ENCODE peak calls at places on chromosome 7, in seven cellular contexts. One of them, this sample, is unnamed.

GRCh38 chr7:137094-137861 is 55.1 kb upstream of the FAM20C start:
- DNase-seq in type B pancreatic cell: peak; percentile 31
- DNase-seq in IMR-90: no peak
- DNase-seq in CD8-positive, alpha-beta T cell: no peak
- DNase-seq in fibroblast of pulmonary artery: no peak
- DNase-seq in HFF-Myc: no peak
- DNase-seq in natural killer cell: no peak
- DNase-seq in this sample: no peak

GRCh38 chr7:148084138-148084537 is 506.4 kb upstream of the C7orf33 start:
- DNase-seq in fibroblast of pulmonary artery: peak; percentile 66
- DNase-seq in CD8-positive, alpha-beta T cell: no peak
- DNase-seq in natural killer cell: no peak
- DNase-seq in type B pancreatic cell: no peak
- DNase-seq in IMR-90: peak; percentile 19
- DNase-seq in HFF-Myc: no peak
- DNase-seq in this sample: no peak

GRCh38 chr7:135147899-135148721 is at the start of gene TMEM140:
- DNase-seq in CD8-positive, alpha-beta T cell: peak; percentile 37
- DNase-seq in natural killer cell: peak; percentile 62
- DNase-seq in type B pancreatic cell: no peak
- DNase-seq in HFF-Myc: no peak
- DNase-seq in fibroblast of pulmonary artery: peak; percentile 62
- DNase-seq in IMR-90: peak; percentile 64
- DNase-seq in this sample: no peak

GRCh38 chr7:111459757-111460280 is 102.5 kb downstream of the IMMP2L start:
- DNase-seq in natural killer cell: no peak
- DNase-seq in CD8-positive, alpha-beta T cell: no peak
- DNase-seq in type B pancreatic cell: no peak
- DNase-seq in HFF-Myc: no peak
- DNase-seq in fibroblast of pulmonary artery: peak; percentile 83
- DNase-seq in IMR-90: peak; percentile 13
- DNase-seq in this sample: no peak

GRCh38 chr7:158394936-158395335 is 192.7 kb downstream of the PTPRN2 start:
- DNase-seq in fibroblast of pulmonary artery: no peak
- DNase-seq in HFF-Myc: no peak
- DNase-seq in IMR-90: no peak
- DNase-seq in natural killer cell: peak; percentile 33
- DNase-seq in type B pancreatic cell: no peak
- DNase-seq in CD8-positive, alpha-beta T cell: peak; percentile 11
- DNase-seq in this sample: no peak

GRCh38 chr7:92612501-92612900 is 22.3 kb upstream of the FAM133B start:
- DNase-seq in HFF-Myc: no peak
- DNase-seq in fibroblast of pulmonary artery: no peak
- DNase-seq in type B pancreatic cell: no peak
- DNase-seq in IMR-90: peak; percentile 73
- DNase-seq in CD8-positive, alpha-beta T cell: no peak
- DNase-seq in natural killer cell: no peak
- DNase-seq in this sample: no peak

GRCh38 chr7:73977626-73978618 is 50.1 kb upstream of the ELN start:
- DNase-seq in fibroblast of pulmonary artery: no peak
- DNase-seq in natural killer cell: no peak
- DNase-seq in IMR-90: no peak
- DNase-seq in CD8-positive, alpha-beta T cell: no peak
- DNase-seq in type B pancreatic cell: no peak
- DNase-seq in HFF-Myc: no peak
- DNase-seq in this sample: no peak

GRCh38 chr7:139699640-139700504 is 77.9 kb downstream of the HIPK2 start:
- DNase-seq in fibroblast of pulmonary artery: no peak
- DNase-seq in IMR-90: no peak
- DNase-seq in natural killer cell: no peak
- DNase-seq in HFF-Myc: no peak
- DNase-seq in type B pancreatic cell: no peak
- DNase-seq in CD8-positive, alpha-beta T cell: no peak
- DNase-seq in this sample: no peak

GRCh38 chr7:119483364-119483763 is 789.6 kb upstream of the KCND2 start:
- DNase-seq in natural killer cell: no peak
- DNase-seq in IMR-90: no peak
- DNase-seq in type B pancreatic cell: no peak
- DNase-seq in fibroblast of pulmonary artery: no peak
- DNase-seq in CD8-positive, alpha-beta T cell: no peak
- DNase-seq in HFF-Myc: no peak
- DNase-seq in this sample: no peak

GRCh38 chr7:29113384-29114102 is 32.8 kb downstream of the CPVL start:
- DNase-seq in fibroblast of pulmonary artery: peak; percentile 30
- DNase-seq in natural killer cell: no peak
- DNase-seq in CD8-positive, alpha-beta T cell: no peak
- DNase-seq in HFF-Myc: peak; percentile 11
- DNase-seq in type B pancreatic cell: no peak
- DNase-seq in IMR-90: no peak
- DNase-seq in this sample: no peak

GRCh38 chr7:149774237-149775175 is 1.1 kb upstream of the ZNF467 start:
- DNase-seq in fibroblast of pulmonary artery: peak; percentile 17
- DNase-seq in type B pancreatic cell: no peak
- DNase-seq in natural killer cell: no peak
- DNase-seq in IMR-90: no peak
- DNase-seq in CD8-positive, alpha-beta T cell: no peak
- DNase-seq in HFF-Myc: no peak
- DNase-seq in this sample: no peak

GRCh38 chr7:22694597-22695207 is 32.3 kb upstream of the IL6 start:
- DNase-seq in CD8-positive, alpha-beta T cell: no peak
- DNase-seq in HFF-Myc: no peak
- DNase-seq in natural killer cell: no peak
- DNase-seq in type B pancreatic cell: no peak
- DNase-seq in fibroblast of pulmonary artery: no peak
- DNase-seq in IMR-90: no peak
- DNase-seq in this sample: no peak

GRCh38 chr7:158573310-158573709 is 14.3 kb downstream of the PTPRN2 start:
- DNase-seq in IMR-90: no peak
- DNase-seq in fibroblast of pulmonary artery: no peak
- DNase-seq in CD8-positive, alpha-beta T cell: no peak
- DNase-seq in natural killer cell: no peak
- DNase-seq in HFF-Myc: no peak
- DNase-seq in type B pancreatic cell: no peak
- DNase-seq in this sample: no peak

GRCh38 chr7:123351506-123352225 is 151.9 kb upstream of the SLC13A1 start:
- DNase-seq in HFF-Myc: no peak
- DNase-seq in IMR-90: no peak
- DNase-seq in type B pancreatic cell: no peak
- DNase-seq in natural killer cell: no peak
- DNase-seq in fibroblast of pulmonary artery: peak; percentile 11
- DNase-seq in CD8-positive, alpha-beta T cell: no peak
- DNase-seq in this sample: no peak

GRCh38 chr7:83648464-83649241 is at the start of gene SEMA3E:
- DNase-seq in IMR-90: peak; percentile 35
- DNase-seq in type B pancreatic cell: no peak
- DNase-seq in CD8-positive, alpha-beta T cell: no peak
- DNase-seq in HFF-Myc: no peak
- DNase-seq in natural killer cell: no peak
- DNase-seq in fibroblast of pulmonary artery: peak; percentile 37
- DNase-seq in this sample: no peak
- TF ChIP-seq CTCF in IMR-90: no peak
- TF ChIP-seq CTCF in type B pancreatic cell: peak; percentile 15
- TF ChIP-seq CTCF in CD8-positive, alpha-beta T cell: no peak
- TF ChIP-seq CTCF in HFF-Myc: no peak
- TF ChIP-seq CTCF in natural killer cell: no peak
- TF ChIP-seq CTCF in fibroblast of pulmonary artery: no peak
- TF ChIP-seq CTCF in this sample: no peak

GRCh38 chr7:103094102-103094501 is 19.2 kb downstream of the ARMC10 start:
- DNase-seq in IMR-90: no peak
- DNase-seq in CD8-positive, alpha-beta T cell: no peak
- DNase-seq in HFF-Myc: no peak
- DNase-seq in natural killer cell: no peak
- DNase-seq in type B pancreatic cell: no peak
- DNase-seq in fibroblast of pulmonary artery: peak; percentile 14
- DNase-seq in this sample: no peak
- TF ChIP-seq CTCF in IMR-90: peak; percentile 22
- TF ChIP-seq CTCF in CD8-positive, alpha-beta T cell: no peak
- TF ChIP-seq CTCF in HFF-Myc: no peak
- TF ChIP-seq CTCF in natural killer cell: no peak
- TF ChIP-seq CTCF in type B pancreatic cell: peak; percentile 42
- TF ChIP-seq CTCF in fibroblast of pulmonary artery: no peak
- TF ChIP-seq CTCF in this sample: no peak

DNA sequence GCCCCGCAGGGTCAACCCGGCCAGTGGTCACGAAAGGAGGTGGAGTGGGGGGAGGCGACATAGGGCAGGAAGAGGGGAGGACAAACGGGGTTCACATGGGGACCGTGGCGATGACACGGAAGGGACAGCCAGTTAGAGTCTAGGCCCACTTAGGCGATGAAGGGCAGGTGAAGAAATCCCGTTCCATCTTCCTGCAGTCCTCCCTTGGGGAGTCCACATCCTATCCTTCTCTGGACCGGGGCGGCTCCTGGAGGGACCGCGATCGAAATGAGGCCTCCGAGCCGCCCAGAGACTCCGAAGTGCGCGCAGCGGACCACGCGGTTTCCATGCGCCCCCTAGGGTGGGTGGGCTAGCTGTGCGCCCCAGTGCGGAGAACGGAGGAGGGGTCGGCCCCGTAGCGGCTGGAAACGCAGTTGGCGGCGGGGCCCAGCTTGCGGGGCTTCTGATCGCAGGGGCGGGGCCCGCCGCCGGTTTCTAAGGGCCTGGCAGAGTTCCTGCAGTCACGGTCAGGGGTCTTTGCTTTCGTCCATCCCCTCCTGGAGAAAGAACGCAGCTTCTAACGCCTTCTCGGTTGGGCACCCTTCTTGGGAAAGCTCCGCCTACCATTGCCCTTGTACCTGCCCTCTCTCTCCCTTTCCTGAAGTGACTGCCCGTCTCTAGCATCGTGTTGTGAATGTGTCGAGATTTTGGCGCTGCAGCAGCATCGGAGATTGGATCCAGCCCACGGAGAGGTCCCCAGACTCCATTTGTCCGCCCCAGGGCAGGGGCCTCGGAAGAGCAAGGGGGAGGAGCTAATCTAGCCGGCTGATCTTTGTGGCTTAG is 17.9 kb upstream of the TMEM225B start:
- DNase-seq in natural killer cell: peak; percentile 38
- DNase-seq in fibroblast of pulmonary artery: peak; percentile 31
- DNase-seq in IMR-90: peak; percentile 23
- DNase-seq in HFF-Myc: no peak
- DNase-seq in type B pancreatic cell: peak; percentile 83
- DNase-seq in CD8-positive, alpha-beta T cell: peak; percentile 55
- DNase-seq in this sample: no peak
- TF ChIP-seq CTCF in natural killer cell: peak; percentile 27
- TF ChIP-seq CTCF in fibroblast of pulmonary artery: peak; percentile 27
- TF ChIP-seq CTCF in IMR-90: peak; percentile 49
- TF ChIP-seq CTCF in HFF-Myc: peak; percentile 55
- TF ChIP-seq CTCF in type B pancreatic cell: peak; percentile 77
- TF ChIP-seq CTCF in CD8-positive, alpha-beta T cell: peak; percentile 54
- TF ChIP-seq CTCF in this sample: no peak

GRCh38 chr7:105594034-105594433 is 12.7 kb upstream of the EFCAB10 start:
- DNase-seq in natural killer cell: no peak
- DNase-seq in HFF-Myc: no peak
- DNase-seq in type B pancreatic cell: no peak
- DNase-seq in CD8-positive, alpha-beta T cell: no peak
- DNase-seq in fibroblast of pulmonary artery: no peak
- DNase-seq in IMR-90: no peak
- DNase-seq in this sample: no peak
- TF ChIP-seq CTCF in natural killer cell: no peak
- TF ChIP-seq CTCF in HFF-Myc: no peak
- TF ChIP-seq CTCF in type B pancreatic cell: no peak
- TF ChIP-seq CTCF in CD8-positive, alpha-beta T cell: no peak
- TF ChIP-seq CTCF in fibroblast of pulmonary artery: no peak
- TF ChIP-seq CTCF in IMR-90: no peak
- TF ChIP-seq CTCF in this sample: no peak